ENCODE peak calls at places on chromosomes 16 and 17, in seven cellular contexts. One of them, this sample, is unnamed.

GRCh38 chr17:65535777-65536572 is 25.5 kb downstream of the AXIN2 start:
- DNase-seq in heart left ventricle: no peak
- DNase-seq in aorta: peak; percentile 30
- DNase-seq in neural progenitor cell: no peak
- DNase-seq in H9: no peak
- DNase-seq in ovary: no peak
- DNase-seq in breast epithelium: no peak
- DNase-seq in this sample: no peak

GRCh38 chr16:7596285-7596684 is 263.6 kb downstream of the RBFOX1 start:
- DNase-seq in H9: no peak
- DNase-seq in heart left ventricle: no peak
- DNase-seq in neural progenitor cell: no peak
- DNase-seq in aorta: no peak
- DNase-seq in ovary: no peak
- DNase-seq in breast epithelium: no peak
- DNase-seq in this sample: no peak

GRCh38 chr17:64024781-64025731 is 4.6 kb upstream of the ICAM2 start:
- DNase-seq in ovary: no peak
- DNase-seq in breast epithelium: no peak
- DNase-seq in H9: no peak
- DNase-seq in aorta: no peak
- DNase-seq in heart left ventricle: no peak
- DNase-seq in neural progenitor cell: no peak
- DNase-seq in this sample: no peak

GRCh38 chr16:1154887-1155331 is 2.0 kb downstream of the CACNA1H start:
- DNase-seq in neural progenitor cell: no peak
- DNase-seq in heart left ventricle: no peak
- DNase-seq in ovary: no peak
- DNase-seq in aorta: no peak
- DNase-seq in H9: no peak
- DNase-seq in breast epithelium: no peak
- DNase-seq in this sample: no peak

GRCh38 chr17:6427284-6427781 is 7.6 kb downstream of the AIPL1 start:
- DNase-seq in heart left ventricle: no peak
- DNase-seq in breast epithelium: no peak
- DNase-seq in ovary: no peak
- DNase-seq in neural progenitor cell: no peak
- DNase-seq in aorta: no peak
- DNase-seq in H9: no peak
- DNase-seq in this sample: no peak

GRCh38 chr16:5006348-5007193 is 27.2 kb downstream of the NAGPA start:
- DNase-seq in H9: no peak
- DNase-seq in aorta: peak; percentile 32
- DNase-seq in heart left ventricle: no peak
- DNase-seq in neural progenitor cell: no peak
- DNase-seq in ovary: no peak
- DNase-seq in breast epithelium: no peak
- DNase-seq in this sample: peak; percentile 60

GRCh38 chr17:17119533-17119932 is 77.3 kb downstream of the MPRIP start:
- DNase-seq in neural progenitor cell: no peak
- DNase-seq in H9: no peak
- DNase-seq in aorta: no peak
- DNase-seq in heart left ventricle: peak; percentile 35
- DNase-seq in ovary: no peak
- DNase-seq in breast epithelium: no peak
- DNase-seq in this sample: peak; percentile 80

GRCh38 chr16:610513-611381 is 20.0 kb upstream of the WFIKKN1 start:
- DNase-seq in H9: peak; percentile 86
- DNase-seq in aorta: no peak
- DNase-seq in breast epithelium: no peak
- DNase-seq in neural progenitor cell: peak; percentile 71
- DNase-seq in ovary: peak; percentile 50
- DNase-seq in heart left ventricle: peak; percentile 58
- DNase-seq in this sample: peak; percentile 86

GRCh38 chr17:14737984-14738651 is 437.2 kb downstream of the HS3ST3B1 start:
- DNase-seq in H9: peak; percentile 44
- DNase-seq in neural progenitor cell: peak; percentile 41
- DNase-seq in breast epithelium: peak; percentile 85
- DNase-seq in aorta: peak; percentile 71
- DNase-seq in ovary: no peak
- DNase-seq in heart left ventricle: peak; percentile 82
- DNase-seq in this sample: peak; percentile 72

GRCh38 chr16:30473231-30474061 is 904 bp downstream of the ITGAL start:
- DNase-seq in H9: no peak
- DNase-seq in ovary: no peak
- DNase-seq in heart left ventricle: no peak
- DNase-seq in aorta: peak; percentile 64
- DNase-seq in breast epithelium: no peak
- DNase-seq in neural progenitor cell: no peak
- DNase-seq in this sample: peak; percentile 73

GRCh38 chr17:82917656-82918345 is 78.0 kb upstream of the ZNF750 start:
- DNase-seq in aorta: no peak
- DNase-seq in neural progenitor cell: peak; percentile 30
- DNase-seq in ovary: no peak
- DNase-seq in heart left ventricle: peak; percentile 26
- DNase-seq in H9: peak; percentile 69
- DNase-seq in breast epithelium: no peak
- DNase-seq in this sample: peak; percentile 73

GRCh38 chr17:49193513-49194296 is 16.7 kb downstream of the GNGT2 start:
- DNase-seq in breast epithelium: peak; percentile 59
- DNase-seq in neural progenitor cell: peak; percentile 64
- DNase-seq in ovary: peak; percentile 81
- DNase-seq in H9: peak; percentile 79
- DNase-seq in aorta: peak; percentile 76
- DNase-seq in heart left ventricle: peak; percentile 42
- DNase-seq in this sample: peak; percentile 81

DNA sequence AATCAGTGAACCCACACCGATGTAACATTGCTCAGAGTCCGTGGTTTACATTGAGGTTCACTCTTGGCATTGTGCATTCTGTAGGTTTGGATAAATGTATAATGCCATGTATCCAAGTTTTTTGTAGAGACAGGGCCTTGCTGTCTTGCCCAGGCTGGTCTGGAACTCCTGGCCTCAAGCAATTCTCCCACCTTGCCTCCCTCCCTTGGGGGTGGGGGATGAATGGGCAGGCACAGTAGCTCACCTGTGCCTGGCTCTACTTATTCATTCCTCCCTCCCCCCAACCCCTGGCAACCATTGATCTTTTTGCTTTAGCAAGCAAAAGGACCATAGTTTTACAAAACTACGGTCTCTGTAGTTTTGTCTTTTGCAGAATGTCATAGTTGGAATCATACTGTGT is 181.4 kb downstream of the SPECC1 start:
- DNase-seq in ovary: no peak
- DNase-seq in heart left ventricle: no peak
- DNase-seq in neural progenitor cell: no peak
- DNase-seq in aorta: no peak
- DNase-seq in H9: no peak
- DNase-seq in breast epithelium: no peak
- DNase-seq in this sample: no peak
- H3K4me1 ChIP-seq in ovary: peaks cover 23% of the 10 kb centered on the region
- H3K4me1 ChIP-seq in heart left ventricle: no peaks in the 10 kb centered on the region
- H3K4me1 ChIP-seq in neural progenitor cell: peaks cover 24% of the 10 kb centered on the region
- H3K4me1 ChIP-seq in aorta: peaks cover 8% of the 10 kb centered on the region
- H3K4me1 ChIP-seq in H9: peaks cover 21% of the 10 kb centered on the region
- H3K4me1 ChIP-seq in breast epithelium: no peaks in the 10 kb centered on the region
- H3K4me1 ChIP-seq in this sample: no peaks in the 10 kb centered on the region

GRCh38 chr17:2396568-2397246 is 4.2 kb downstream of the MNT start:
- DNase-seq in breast epithelium: peak; percentile 89
- DNase-seq in ovary: peak; percentile 95
- DNase-seq in aorta: peak; percentile 98
- DNase-seq in neural progenitor cell: peak; percentile 95
- DNase-seq in heart left ventricle: peak; percentile 98
- DNase-seq in H9: peak; percentile 99
- DNase-seq in this sample: peak; percentile 99

GRCh38 chr17:2393954-2394749 is 6.7 kb downstream of the MNT start:
- DNase-seq in neural progenitor cell: peak; percentile 47
- DNase-seq in breast epithelium: no peak
- DNase-seq in H9: peak; percentile 92
- DNase-seq in heart left ventricle: no peak
- DNase-seq in ovary: peak; percentile 64
- DNase-seq in aorta: peak; percentile 61
- DNase-seq in this sample: peak; percentile 83

GRCh38 chr17:2396192-2396567 is 4.7 kb downstream of the MNT start:
- DNase-seq in ovary: no peak
- DNase-seq in neural progenitor cell: no peak
- DNase-seq in heart left ventricle: no peak
- DNase-seq in aorta: no peak
- DNase-seq in breast epithelium: no peak
- DNase-seq in H9: no peak
- DNase-seq in this sample: no peak

GRCh38 chr17:2394775-2395191 is 6.1 kb downstream of the MNT start:
- DNase-seq in ovary: peak; percentile 70
- DNase-seq in neural progenitor cell: no peak
- DNase-seq in breast epithelium: no peak
- DNase-seq in aorta: peak; percentile 50
- DNase-seq in H9: peak; percentile 28
- DNase-seq in heart left ventricle: no peak
- DNase-seq in this sample: peak; percentile 81

DNA sequence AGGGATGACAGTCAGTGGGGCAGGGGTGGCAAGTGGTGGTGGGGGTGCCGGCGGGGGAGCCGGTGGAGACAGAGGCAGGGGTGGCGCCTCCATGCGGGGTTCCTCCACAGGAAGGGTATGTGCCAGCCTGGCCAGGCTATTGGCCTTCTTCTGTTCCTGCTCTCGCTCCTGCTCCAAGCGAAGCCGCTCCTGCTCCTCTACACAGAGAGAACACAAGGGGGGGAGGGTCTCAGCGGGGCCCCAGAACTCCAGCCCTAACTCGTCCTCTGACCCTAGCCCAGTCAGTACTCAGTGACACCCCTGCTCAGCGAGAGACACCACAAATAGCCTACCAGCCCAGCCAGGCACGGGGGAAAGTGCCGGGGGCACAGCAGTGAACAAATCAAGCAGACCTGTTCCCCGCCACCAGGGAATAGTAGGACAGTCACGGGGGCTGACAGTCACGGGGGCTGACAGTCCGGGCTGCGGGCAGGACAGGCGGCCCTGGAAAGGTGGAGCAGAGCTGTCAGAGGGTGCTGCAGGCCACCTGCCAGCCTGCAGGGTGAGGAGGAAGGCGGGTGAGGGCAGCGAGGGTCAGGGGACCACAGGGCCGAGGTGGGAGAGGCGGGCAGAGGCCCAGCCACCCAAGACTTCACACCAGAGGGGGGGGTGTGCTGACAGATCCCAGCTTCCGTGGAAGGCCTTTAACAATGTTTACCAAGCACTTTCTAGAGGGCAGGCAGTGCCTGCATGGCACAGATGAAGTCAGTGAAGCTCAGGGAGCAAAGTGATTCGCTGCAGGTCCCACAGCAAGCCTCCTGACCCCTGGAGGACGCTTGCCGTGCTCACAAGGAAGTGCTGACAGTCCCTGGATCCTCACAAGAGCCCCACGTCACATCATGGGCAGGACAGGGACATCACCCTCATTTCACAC is 5.3 kb downstream of the MNT start:
- DNase-seq in breast epithelium: no peak
- DNase-seq in neural progenitor cell: no peak
- DNase-seq in H9: peak; percentile 40
- DNase-seq in ovary: peak; percentile 66
- DNase-seq in heart left ventricle: peak; percentile 65
- DNase-seq in aorta: peak; percentile 63
- DNase-seq in this sample: peak; percentile 84
- H3K4me1 ChIP-seq in breast epithelium: peaks cover 58% of the 10 kb centered on the region
- H3K4me1 ChIP-seq in neural progenitor cell: peaks cover 47% of the 10 kb centered on the region
- H3K4me1 ChIP-seq in H9: peaks cover 11% of the 10 kb centered on the region
- H3K4me1 ChIP-seq in ovary: peaks cover 37% of the 10 kb centered on the region
- H3K4me1 ChIP-seq in heart left ventricle: peaks cover 79% of the 10 kb centered on the region
- H3K4me1 ChIP-seq in aorta: no peaks in the 10 kb centered on the region
- H3K4me1 ChIP-seq in this sample: peaks cover 48% of the 10 kb centered on the region

GRCh38 chr17:4331614-4332013 is 34.9 kb downstream of the UBE2G1 start:
- DNase-seq in ovary: no peak
- DNase-seq in heart left ventricle: no peak
- DNase-seq in aorta: no peak
- DNase-seq in neural progenitor cell: peak; percentile 30
- DNase-seq in H9: no peak
- DNase-seq in breast epithelium: no peak
- DNase-seq in this sample: no peak

GRCh38 chr17:4327638-4328037 is 38.8 kb downstream of the UBE2G1 start:
- DNase-seq in H9: no peak
- DNase-seq in aorta: peak; percentile 57
- DNase-seq in neural progenitor cell: no peak
- DNase-seq in ovary: no peak
- DNase-seq in heart left ventricle: peak; percentile 47
- DNase-seq in breast epithelium: no peak
- DNase-seq in this sample: no peak

GRCh38 chr17:4332296-4332970 is 34.0 kb downstream of the UBE2G1 start:
- DNase-seq in breast epithelium: no peak
- DNase-seq in aorta: no peak
- DNase-seq in H9: no peak
- DNase-seq in neural progenitor cell: peak; percentile 33
- DNase-seq in ovary: no peak
- DNase-seq in heart left ventricle: no peak
- DNase-seq in this sample: no peak

GRCh38 chr17:4333041-4333440 is 33.4 kb downstream of the UBE2G1 start:
- DNase-seq in neural progenitor cell: no peak
- DNase-seq in heart left ventricle: no peak
- DNase-seq in aorta: no peak
- DNase-seq in breast epithelium: no peak
- DNase-seq in H9: no peak
- DNase-seq in ovary: no peak
- DNase-seq in this sample: no peak

DNA sequence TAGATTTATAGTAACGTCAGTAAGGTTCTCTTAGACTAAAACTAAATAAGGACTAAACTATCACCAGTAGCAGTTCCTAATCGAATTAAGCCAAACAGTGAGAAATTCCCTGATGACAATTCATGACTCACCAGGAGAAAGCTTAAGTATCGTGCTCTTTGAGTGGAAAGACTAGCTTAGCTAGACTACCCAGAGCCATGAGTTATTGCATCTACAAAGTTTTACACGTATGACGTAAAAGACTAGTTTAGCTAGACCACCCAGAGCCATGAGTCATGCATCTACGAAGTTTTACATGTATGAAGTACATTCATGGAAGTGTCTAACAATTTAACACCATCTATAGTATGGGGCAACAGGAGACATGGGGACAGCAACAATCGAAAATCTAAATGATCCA is 36.6 kb downstream of the UBE2G1 start:
- DNase-seq in ovary: no peak
- DNase-seq in H9: no peak
- DNase-seq in heart left ventricle: no peak
- DNase-seq in aorta: no peak
- DNase-seq in neural progenitor cell: no peak
- DNase-seq in breast epithelium: no peak
- DNase-seq in this sample: no peak
- H3K4me1 ChIP-seq in ovary: no peaks in the 10 kb centered on the region
- H3K4me1 ChIP-seq in H9: no peaks in the 10 kb centered on the region
- H3K4me1 ChIP-seq in heart left ventricle: peaks cover 45% of the 10 kb centered on the region
- H3K4me1 ChIP-seq in aorta: peaks cover 4% of the 10 kb centered on the region
- H3K4me1 ChIP-seq in neural progenitor cell: peaks cover 22% of the 10 kb centered on the region
- H3K4me1 ChIP-seq in breast epithelium: peaks cover 14% of the 10 kb centered on the region
- H3K4me1 ChIP-seq in this sample: no peaks in the 10 kb centered on the region

DNA sequence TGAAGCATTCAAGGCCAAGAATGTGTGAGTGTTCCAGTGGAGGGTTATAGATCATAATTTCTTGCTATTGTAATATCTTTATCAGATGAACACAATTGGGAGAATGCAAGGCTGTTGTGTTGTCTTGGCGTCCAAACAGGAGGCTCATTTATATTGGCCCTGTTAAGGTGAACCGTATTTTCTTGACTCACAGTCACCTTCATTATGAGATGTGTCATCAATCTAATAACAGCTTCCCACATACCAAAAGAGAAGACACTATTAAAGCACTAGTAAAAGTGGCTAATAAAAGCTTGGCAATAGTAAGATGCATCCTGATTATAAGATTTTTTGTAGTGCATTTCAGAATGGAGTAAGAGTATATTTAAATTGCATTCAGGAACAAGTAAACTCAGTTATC is 287.5 kb downstream of the WWOX start:
- DNase-seq in H9: no peak
- DNase-seq in aorta: no peak
- DNase-seq in breast epithelium: no peak
- DNase-seq in heart left ventricle: no peak
- DNase-seq in neural progenitor cell: no peak
- DNase-seq in ovary: no peak
- DNase-seq in this sample: no peak
- H3K4me1 ChIP-seq in H9: no peaks in the 10 kb centered on the region
- H3K4me1 ChIP-seq in aorta: no peaks in the 10 kb centered on the region
- H3K4me1 ChIP-seq in breast epithelium: no peaks in the 10 kb centered on the region
- H3K4me1 ChIP-seq in heart left ventricle: peaks cover 33% of the 10 kb centered on the region
- H3K4me1 ChIP-seq in neural progenitor cell: no peaks in the 10 kb centered on the region
- H3K4me1 ChIP-seq in ovary: peaks cover 2% of the 10 kb centered on the region
- H3K4me1 ChIP-seq in this sample: no peaks in the 10 kb centered on the region

This sample was measured in kidney.